ENCODE peak calls at places on chromosome 17, in four cellular contexts. One of them, this sample, is unnamed.

GRCh38 chr17:6426356-6427101 is 8.4 kb downstream of the AIPL1 start:
- DNase-seq in HAP-1: no peak
- DNase-seq in mammary epithelial cell: no peak
- DNase-seq in fibroblast of lung: no peak
- DNase-seq in this sample: no peak

GRCh38 chr17:83042522-83043158 is 36.8 kb upstream of the METRNL start:
- DNase-seq in HAP-1: no peak
- DNase-seq in fibroblast of lung: no peak
- DNase-seq in mammary epithelial cell: no peak
- DNase-seq in this sample: no peak

GRCh38 chr17:76157759-76158158 is 16.7 kb upstream of the FOXJ1 start:
- DNase-seq in fibroblast of lung: no peak
- DNase-seq in HAP-1: no peak
- DNase-seq in mammary epithelial cell: no peak
- DNase-seq in this sample: no peak

GRCh38 chr17:13311301-13311700 is 290.4 kb downstream of the HS3ST3A1 start:
- DNase-seq in mammary epithelial cell: peak; percentile 29
- DNase-seq in HAP-1: no peak
- DNase-seq in fibroblast of lung: peak; percentile 84
- DNase-seq in this sample: no peak

GRCh38 chr17:72407336-72408121 is 286.7 kb downstream of the SOX9 start:
- DNase-seq in fibroblast of lung: peak; percentile 98
- DNase-seq in HAP-1: no peak
- DNase-seq in mammary epithelial cell: peak; percentile 98
- DNase-seq in this sample: no peak

GRCh38 chr17:55263565-55264272 is 1.0 kb upstream of the HLF start:
- DNase-seq in mammary epithelial cell: no peak
- DNase-seq in fibroblast of lung: no peak
- DNase-seq in HAP-1: no peak
- DNase-seq in this sample: no peak

GRCh38 chr17:64786337-64786736 is 124.2 kb upstream of the SMURF2 start:
- DNase-seq in HAP-1: no peak
- DNase-seq in fibroblast of lung: no peak
- DNase-seq in mammary epithelial cell: peak; percentile 47
- DNase-seq in this sample: no peak

GRCh38 chr17:29557717-29558116 is 9.1 kb downstream of the ABHD15 start:
- DNase-seq in fibroblast of lung: no peak
- DNase-seq in HAP-1: no peak
- DNase-seq in mammary epithelial cell: no peak
- DNase-seq in this sample: no peak

GRCh38 chr17:50636804-50637195 is 2.1 kb downstream of the ABCC3 start:
- DNase-seq in HAP-1: no peak
- DNase-seq in fibroblast of lung: no peak
- DNase-seq in mammary epithelial cell: no peak
- DNase-seq in this sample: no peak

GRCh38 chr17:35295686-35296085 is 52.8 kb downstream of the SLFN5 start:
- DNase-seq in HAP-1: no peak
- DNase-seq in mammary epithelial cell: no peak
- DNase-seq in fibroblast of lung: no peak
- DNase-seq in this sample: no peak

GRCh38 chr17:78560731-78561130 is 16.5 kb downstream of the DNAH17 start:
- DNase-seq in HAP-1: no peak
- DNase-seq in mammary epithelial cell: no peak
- DNase-seq in fibroblast of lung: no peak
- DNase-seq in this sample: no peak

GRCh38 chr17:2792541-2793169 is 3.6 kb upstream of the RAP1GAP2 start:
- DNase-seq in fibroblast of lung: no peak
- DNase-seq in HAP-1: no peak
- DNase-seq in mammary epithelial cell: no peak
- DNase-seq in this sample: no peak

GRCh38 chr17:77407321-77408277 is 266.8 kb downstream of the SEC14L1 start:
- DNase-seq in fibroblast of lung: no peak
- DNase-seq in HAP-1: no peak
- DNase-seq in mammary epithelial cell: peak; percentile 47
- DNase-seq in this sample: no peak

GRCh38 chr17:81819648-81820171 is 13.4 kb downstream of the MCRIP1 start:
- DNase-seq in fibroblast of lung: no peak
- DNase-seq in HAP-1: no peak
- DNase-seq in mammary epithelial cell: no peak
- DNase-seq in this sample: no peak

GRCh38 chr17:46053911-46054534 is 55.0 kb downstream of the STH start:
- DNase-seq in mammary epithelial cell: peak; percentile 28
- DNase-seq in fibroblast of lung: peak; percentile 67
- DNase-seq in HAP-1: no peak
- DNase-seq in this sample: no peak

GRCh38 chr17:45384047-45384799 is 48.4 kb downstream of the ARHGAP27 start:
- DNase-seq in HAP-1: no peak
- DNase-seq in fibroblast of lung: peak; percentile 20
- DNase-seq in mammary epithelial cell: no peak
- DNase-seq in this sample: no peak

GRCh38 chr17:78381601-78382168 is 3.2 kb downstream of the PGS1 start:
- DNase-seq in fibroblast of lung: peak; percentile 62
- DNase-seq in HAP-1: no peak
- DNase-seq in mammary epithelial cell: no peak
- DNase-seq in this sample: no peak

GRCh38 chr17:19002805-19003542 is 1.6 kb downstream of the FAM83G start:
- DNase-seq in fibroblast of lung: peak; percentile 77
- DNase-seq in mammary epithelial cell: peak; percentile 13
- DNase-seq in HAP-1: no peak
- DNase-seq in this sample: no peak

DNA sequence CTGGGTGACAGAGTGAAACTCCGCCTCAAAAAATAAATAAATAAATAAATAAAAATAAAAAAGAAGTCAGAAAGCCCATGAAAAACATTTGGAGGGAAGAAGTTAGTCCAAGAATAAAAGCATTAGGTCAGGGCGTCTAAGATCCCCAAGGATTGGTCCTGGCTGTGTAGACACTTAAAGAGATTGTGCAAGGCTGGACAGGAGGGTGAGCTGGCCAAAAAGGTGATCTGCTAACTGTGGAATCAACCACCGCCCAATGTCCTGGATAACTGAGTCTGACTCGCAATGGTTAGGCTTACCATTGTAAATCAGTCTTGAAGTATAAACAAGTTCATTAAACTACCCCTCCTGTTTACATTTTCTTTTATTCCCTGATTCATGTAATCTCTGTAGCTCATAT is 8.8 kb upstream of the ABCA8 start:
- DNase-seq in HAP-1: no peak
- DNase-seq in mammary epithelial cell: no peak
- DNase-seq in fibroblast of lung: no peak
- DNase-seq in this sample: no peak
- H3K4me3 ChIP-seq in HAP-1: no peak overlapping the region
- H3K4me3 ChIP-seq in mammary epithelial cell: no peak overlapping the region
- H3K4me3 ChIP-seq in fibroblast of lung: no peak overlapping the region
- H3K4me3 ChIP-seq in this sample: no peak overlapping the region

GRCh38 chr17:40179923-40180659 is 2.8 kb downstream of the RAPGEFL1 start:
- DNase-seq in HAP-1: no peak
- DNase-seq in fibroblast of lung: peak; percentile 61
- DNase-seq in mammary epithelial cell: peak; percentile 67
- DNase-seq in this sample: no peak
- H3K4me3 ChIP-seq in HAP-1: no peak overlapping the region
- H3K4me3 ChIP-seq in fibroblast of lung: no peak overlapping the region
- H3K4me3 ChIP-seq in mammary epithelial cell: no peak overlapping the region
- H3K4me3 ChIP-seq in this sample: no peak overlapping the region

GRCh38 chr17:61396586-61397085 is 3.0 kb upstream of the TBX2 start:
- DNase-seq in mammary epithelial cell: no peak
- DNase-seq in HAP-1: no peak
- DNase-seq in fibroblast of lung: no peak
- DNase-seq in this sample: no peak

GRCh38 chr17:61395983-61396585 is 3.6 kb upstream of the TBX2 start:
- DNase-seq in fibroblast of lung: no peak
- DNase-seq in HAP-1: no peak
- DNase-seq in mammary epithelial cell: no peak
- DNase-seq in this sample: no peak

GRCh38 chr17:61398721-61399130 is 917 bp upstream of the TBX2 start:
- DNase-seq in fibroblast of lung: no peak
- DNase-seq in HAP-1: no peak
- DNase-seq in mammary epithelial cell: no peak
- DNase-seq in this sample: no peak

GRCh38 chr17:61395409-61395982 is 4.1 kb upstream of the TBX2 start:
- DNase-seq in fibroblast of lung: no peak
- DNase-seq in HAP-1: no peak
- DNase-seq in mammary epithelial cell: no peak
- DNase-seq in this sample: no peak

GRCh38 chr17:61397086-61397842 is 2.4 kb upstream of the TBX2 start:
- DNase-seq in mammary epithelial cell: no peak
- DNase-seq in HAP-1: no peak
- DNase-seq in fibroblast of lung: no peak
- DNase-seq in this sample: no peak
- H3K4me3 ChIP-seq in mammary epithelial cell: no peak overlapping the region
- H3K4me3 ChIP-seq in HAP-1: no peak overlapping the region
- H3K4me3 ChIP-seq in fibroblast of lung: peak overlapping the region; percentile 91
- H3K4me3 ChIP-seq in this sample: peak overlapping the region; percentile 49

DNA sequence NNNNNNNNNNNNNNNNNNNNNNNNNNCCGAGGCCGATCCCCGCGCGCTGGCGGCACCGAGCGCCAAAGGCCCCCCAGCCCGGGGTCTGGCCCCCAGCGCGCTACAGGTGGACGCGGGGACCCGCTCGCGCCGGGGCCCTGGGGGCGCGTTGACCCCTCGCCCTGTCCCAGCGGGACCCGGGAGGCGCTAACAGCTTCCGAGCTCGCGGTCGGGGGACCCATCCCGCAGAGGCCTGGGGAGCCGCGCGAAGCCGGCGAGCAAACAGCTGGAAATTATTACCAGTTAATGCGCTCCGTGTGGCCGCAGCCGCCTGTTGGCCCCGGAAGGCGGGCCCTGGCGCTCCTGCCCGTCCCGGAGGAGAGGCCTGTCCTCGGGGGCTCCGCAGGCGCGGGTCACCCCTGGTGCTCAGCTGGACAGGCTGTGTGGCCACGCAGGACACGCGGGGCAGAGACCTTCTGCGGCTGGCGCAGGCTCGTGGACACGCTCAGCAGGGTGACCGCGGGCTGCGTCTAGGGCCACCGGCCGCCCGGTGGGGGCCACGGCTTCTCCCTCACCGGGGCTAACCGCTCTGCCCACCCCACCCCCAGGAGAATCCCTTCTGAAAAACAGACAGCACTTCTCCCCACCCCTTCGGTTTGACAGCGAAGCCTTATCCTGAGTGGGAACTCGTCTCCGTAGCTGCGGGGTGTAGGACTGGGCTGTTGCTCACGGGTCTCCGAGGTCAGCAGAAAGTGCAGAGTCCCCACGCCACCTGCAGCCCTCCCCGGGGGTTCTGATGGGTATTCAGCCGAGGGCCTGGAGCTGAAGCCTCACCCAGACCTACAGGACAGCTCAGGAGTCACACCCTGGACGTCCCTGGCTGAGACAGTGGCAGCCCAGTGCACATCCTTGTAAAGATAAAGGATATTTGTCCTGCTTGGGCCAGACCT is 138.7 kb upstream of the RPH3AL start:
- DNase-seq in HAP-1: peak; percentile 67
- DNase-seq in mammary epithelial cell: peak; percentile 9
- DNase-seq in fibroblast of lung: peak; percentile 64
- DNase-seq in this sample: no peak
- H3K4me3 ChIP-seq in HAP-1: peak overlapping the region; percentile 33
- H3K4me3 ChIP-seq in mammary epithelial cell: peak overlapping the region; percentile 16
- H3K4me3 ChIP-seq in fibroblast of lung: peak overlapping the region; percentile 41
- H3K4me3 ChIP-seq in this sample: peak overlapping the region; percentile 54

DNA sequence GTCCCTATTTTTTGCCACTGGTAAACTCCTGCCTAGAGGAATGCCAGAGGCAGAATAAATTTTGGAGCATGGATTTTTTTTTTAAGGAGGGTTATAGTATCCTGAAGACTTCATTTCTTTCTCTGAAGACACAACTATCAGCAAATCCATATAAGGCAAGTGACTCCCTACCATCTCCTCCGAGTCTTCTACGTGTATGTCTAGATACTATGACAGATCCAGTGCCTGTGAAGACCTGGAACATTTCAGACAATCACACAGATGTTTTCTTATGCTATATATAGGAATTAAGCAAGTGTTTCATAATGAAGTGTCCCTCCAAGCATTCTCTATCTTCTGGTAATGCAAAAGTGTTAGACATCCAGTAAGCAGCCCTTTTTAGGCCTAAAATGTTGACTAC is 255.5 kb upstream of the TBX2 start:
- DNase-seq in HAP-1: no peak
- DNase-seq in fibroblast of lung: no peak
- DNase-seq in mammary epithelial cell: no peak
- DNase-seq in this sample: no peak
- H3K4me3 ChIP-seq in HAP-1: no peak overlapping the region
- H3K4me3 ChIP-seq in fibroblast of lung: no peak overlapping the region
- H3K4me3 ChIP-seq in mammary epithelial cell: no peak overlapping the region
- H3K4me3 ChIP-seq in this sample: no peak overlapping the region

DNA sequence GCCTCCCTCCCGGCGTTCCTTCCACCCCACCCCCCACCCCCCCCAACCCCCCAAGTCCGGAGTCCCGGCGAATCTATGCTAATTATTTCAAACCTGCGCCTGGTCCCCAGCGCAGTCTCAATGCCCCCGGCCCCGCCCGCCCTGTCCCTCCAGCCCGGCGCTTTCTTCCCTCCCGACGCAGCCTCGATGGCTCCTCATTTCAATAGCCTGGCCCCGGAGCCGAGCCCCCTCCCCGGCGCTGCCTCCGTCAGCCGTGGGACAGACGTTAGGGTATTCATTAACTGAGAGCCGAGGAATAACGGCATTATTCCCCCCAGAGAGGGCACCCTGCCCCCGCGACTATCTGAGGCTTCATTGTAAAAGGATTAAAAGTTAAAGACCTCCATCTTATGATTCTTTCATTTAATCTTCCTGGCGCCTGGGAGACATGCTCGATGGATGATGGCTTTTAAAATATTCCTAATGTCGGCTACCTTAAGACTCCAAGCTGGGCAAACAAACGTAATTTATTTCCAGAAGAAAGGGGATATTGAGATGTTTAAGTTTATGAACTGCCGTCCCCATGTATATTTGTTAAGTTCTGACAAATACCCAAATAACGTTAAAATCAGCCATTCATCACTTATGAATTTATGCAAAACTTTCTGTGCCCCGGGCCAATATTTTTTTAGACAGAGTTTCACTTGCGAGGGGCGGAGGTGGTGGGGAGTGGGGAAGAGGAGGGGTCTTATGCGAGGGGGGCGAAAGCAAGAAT is 3.4 kb downstream of the NOG start:
- DNase-seq in mammary epithelial cell: no peak
- DNase-seq in HAP-1: peak; percentile 88
- DNase-seq in fibroblast of lung: no peak
- DNase-seq in this sample: no peak
- H3K4me3 ChIP-seq in mammary epithelial cell: peak overlapping the region; percentile 50
- H3K4me3 ChIP-seq in HAP-1: peak overlapping the region; percentile 23
- H3K4me3 ChIP-seq in fibroblast of lung: peak overlapping the region; percentile 40
- H3K4me3 ChIP-seq in this sample: peak overlapping the region; percentile 56

This sample was measured in vagina.